ENCODE peak calls at places on chromosome 1, in nine cellular contexts. H, T, J, C, P, K, W, S and O are unnamed samples.

GRCh38 chr1:43614891-43615290 is 35.1 kb upstream of the KDM4A start:
- DNase-seq in C (no peak), S (no peak), J (no peak), W (no peak), K (no peak), P (no peak), T (no peak), H (no peak), O (no peak)

GRCh38 chr1:81588149-81588548 is 212.6 kb upstream of the ADGRL2 start:
- DNase-seq in C (no peak), T (no peak), H (no peak), P (no peak), K (no peak), W (no peak), S (no peak), J (no peak), O (no peak)

GRCh38 chr1:216818284-216818683 is 95.1 kb upstream of the ESRRG start:
- DNase-seq in W (no peak), P (no peak), K (no peak), S (no peak), C (no peak), J (no peak), H (no peak), T (no peak), O (no peak)

GRCh38 chr1:157403203-157403602 is 149.1 kb downstream of the FCRL5 start:
- DNase-seq in P (no peak), K (no peak), T (no peak), J (peak; percentile 88), C (no peak), H (no peak), W (no peak), S (no peak), O (no peak)

GRCh38 chr1:8874230-8875201 is 4.0 kb downstream of the ENO1 start:
- DNase-seq in H (peak; percentile 60), S (no peak), C (no peak), J (no peak), P (peak; percentile 62), W (no peak), K (no peak), T (no peak), O (no peak)

GRCh38 chr1:181103404-181103803 is 14.9 kb downstream of the IER5 start:
- DNase-seq in H (no peak), P (no peak), W (no peak), C (no peak), T (no peak), S (no peak), J (no peak), K (no peak), O (no peak)

GRCh38 chr1:231487019-231487418 is 41.5 kb upstream of the TSNAX start:
- DNase-seq in S (no peak), P (peak; percentile 82), J (no peak), W (no peak), C (no peak), T (no peak), K (no peak), H (peak; percentile 78), O (peak; percentile 45)

GRCh38 chr1:185541861-185542260 is 192.3 kb upstream of the HMCN1 start:
- DNase-seq in H (peak; percentile 55), P (peak; percentile 21), J (peak; percentile 39), S (peak; percentile 82), W (no peak), K (no peak), C (no peak), T (no peak), O (peak; percentile 17)

GRCh38 chr1:66919828-66920227 is 4.8 kb downstream of the DNAI4 start:
- DNase-seq in W (no peak), S (no peak), T (no peak), H (no peak), J (no peak), P (no peak), K (no peak), C (no peak), O (no peak)

GRCh38 chr1:212946872-212947271 is 3.5 kb upstream of the VASH2 start:
- DNase-seq in J (no peak), S (no peak), C (no peak), W (no peak), T (no peak), H (no peak), K (no peak), P (no peak), O (no peak)

GRCh38 chr1:94597701-94598100 is 56.1 kb upstream of the F3 start:
- DNase-seq in T (no peak), K (no peak), J (no peak), C (no peak), S (no peak), H (peak; percentile 58), P (peak; percentile 89), W (no peak), O (no peak)

GRCh38 chr1:206450271-206450670 is 20.0 kb upstream of the IKBKE start:
- DNase-seq in H (no peak), J (no peak), C (no peak), K (no peak), W (no peak), T (no peak), P (no peak), S (no peak), O (no peak)

GRCh38 chr1:228151170-228151513 is 1.4 kb downstream of the GJC2 start:
- DNase-seq in K (no peak), J (no peak), S (no peak), T (no peak), P (no peak), C (no peak), H (no peak), W (no peak), O (no peak)

GRCh38 chr1:175873290-175873689 is 129.9 kb upstream of the TNR start:
- DNase-seq in W (no peak), T (no peak), S (no peak), P (no peak), C (no peak), J (no peak), H (no peak), K (no peak), O (no peak)

GRCh38 chr1:4021895-4022268 is 121.8 kb upstream of the C1orf174 start:
- DNase-seq in C (no peak), T (no peak), K (no peak), W (no peak), P (no peak), S (no peak), J (no peak), H (no peak), O (no peak)

GRCh38 chr1:222824641-222825040 is 9.8 kb downstream of the DISP1 start:
- DNase-seq in W (no peak), C (no peak), H (no peak), P (no peak), T (no peak), K (no peak), S (no peak), J (no peak), O (no peak)
- H3K4me3 ChIP-seq in W (no peak overlapping the region), C (no peak overlapping the region), H (no peak overlapping the region), P (no peak overlapping the region), T (no peak overlapping the region), K (no peak overlapping the region), S (no peak overlapping the region), J (no peak overlapping the region), O (no peak overlapping the region)

DNA sequence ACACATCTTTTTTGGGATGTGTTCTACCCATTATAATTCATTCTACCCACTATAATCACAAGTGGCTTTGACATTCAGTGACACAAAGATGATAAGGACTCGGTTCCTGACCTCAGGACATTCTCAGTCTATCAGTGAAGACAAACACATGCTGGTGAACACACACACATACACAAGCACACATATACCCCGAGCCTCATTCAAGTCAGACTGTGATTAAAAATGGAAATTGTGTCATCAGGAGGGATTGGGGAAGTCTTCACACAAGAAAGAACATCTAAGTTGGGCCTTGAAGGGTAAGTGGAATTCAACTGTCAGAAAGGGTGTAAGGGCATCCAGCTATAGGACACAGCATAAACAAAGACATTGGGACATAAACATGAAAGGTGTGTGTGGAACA is 2.6 kb upstream of the LAD1 start:
- DNase-seq in C (no peak), T (no peak), J (no peak), S (no peak), H (no peak), P (no peak), K (no peak), W (no peak), O (no peak)
- H3K4me3 ChIP-seq in C (no peak overlapping the region), T (no peak overlapping the region), J (no peak overlapping the region), S (no peak overlapping the region), H (no peak overlapping the region), P (no peak overlapping the region), K (no peak overlapping the region), W (no peak overlapping the region), O (no peak overlapping the region)

GRCh38 chr1:64721576-64722145 is 23.2 kb upstream of the RAVER2 start:
- DNase-seq in P (no peak), W (no peak), T (no peak), C (no peak), H (no peak), S (no peak), K (no peak), J (no peak), O (no peak)

DNA sequence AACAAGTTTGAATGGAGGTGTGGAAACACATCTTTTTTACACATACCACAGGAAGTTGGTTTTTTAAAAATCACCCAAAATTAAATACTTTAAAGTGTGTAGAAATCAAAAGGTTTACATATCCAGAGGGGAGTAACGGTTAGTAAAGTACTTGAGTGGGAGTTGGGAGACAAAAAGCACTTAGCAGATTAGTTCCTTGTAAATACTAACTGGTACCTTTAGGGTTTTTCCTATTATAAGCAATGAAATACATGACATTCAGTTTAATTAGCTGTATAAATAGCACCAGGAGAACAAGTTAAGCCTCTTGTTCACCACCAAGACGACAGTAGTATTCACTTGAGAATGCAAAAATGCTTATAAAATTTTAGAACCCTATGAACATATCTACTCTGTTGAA is 23.7 kb upstream of the RAVER2 start:
- DNase-seq in W (no peak), P (no peak), S (no peak), T (no peak), K (no peak), J (no peak), H (no peak), C (no peak), O (no peak)
- H3K4me3 ChIP-seq in W (no peak overlapping the region), P (no peak overlapping the region), S (no peak overlapping the region), T (no peak overlapping the region), K (no peak overlapping the region), J (no peak overlapping the region), H (no peak overlapping the region), C (no peak overlapping the region), O (no peak overlapping the region)

GRCh38 chr1:37794372-37795339 is 1.0 kb downstream of the MANEAL start:
- DNase-seq in C (no peak), K (no peak), H (no peak), T (no peak), P (no peak), W (no peak), S (no peak), J (peak; percentile 27), O (no peak)

GRCh38 chr1:37795340-37796110 is 1.9 kb downstream of the MANEAL start:
- DNase-seq in P (peak; percentile 41), T (peak; percentile 71), S (no peak), C (peak; percentile 68), W (no peak), J (peak; percentile 87), H (peak; percentile 58), K (no peak), O (no peak)

GRCh38 chr1:37797750-37798345 is 4.2 kb downstream of the MANEAL start:
- DNase-seq in T (no peak), J (no peak), C (no peak), H (peak; percentile 44), K (peak; percentile 57), W (no peak), P (peak; percentile 52), S (peak; percentile 46), O (no peak)

GRCh38 chr1:37793773-37794371 is at the start of gene MANEAL:
- DNase-seq in K (no peak), T (peak; percentile 57), H (peak; percentile 57), W (no peak), S (no peak), P (peak; percentile 42), C (peak; percentile 48), J (peak; percentile 59), O (no peak)

GRCh38 chr1:37792943-37793686 is 532 bp upstream of the MANEAL start:
- DNase-seq in P (no peak), J (no peak), T (no peak), W (no peak), H (no peak), K (no peak), C (no peak), S (no peak), O (no peak)
- H3K4me3 ChIP-seq in P (no peak overlapping the region), J (no peak overlapping the region), T (no peak overlapping the region), W (peak overlapping the region; percentile 54), H (no peak overlapping the region), K (peak overlapping the region; percentile 48), C (peak overlapping the region; percentile 74), S (no peak overlapping the region), O (no peak overlapping the region)